ENCODE peak calls at places on chromosomes 13 and 19, in five cellular contexts. I is tibial nerve, Q is testis, L is uterus, F is thoracic aorta. S is an unnamed sample.

GRCh38 chr19:51710163-51710562 is 13.6 kb downstream of the HAS1 start:
- DNase-seq in I (no peak), Q (no peak), L (no peak), F (no peak), S (no peak)

GRCh38 chr13:64675256-64675892 is 2554.8 kb downstream of the PCDH9 start:
- DNase-seq in I (no peak), Q (no peak), L (no peak), F (no peak), S (no peak)

GRCh38 chr19:23822735-23823134 is 64.0 kb upstream of the ZNF681 start:
- DNase-seq in I (no peak), Q (no peak), L (no peak), F (no peak), S (no peak)

GRCh38 chr13:97258801-97259200 is 36.7 kb downstream of the MBNL2 start:
- DNase-seq in I (no peak), Q (no peak), L (no peak), F (no peak), S (no peak)

GRCh38 chr13:33375421-33375820 is 89.9 kb upstream of the STARD13 start:
- DNase-seq in I (no peak), Q (no peak), L (no peak), F (no peak), S (no peak)

GRCh38 chr19:55146078-55146647 is 2.8 kb downstream of the TNNT1 start:
- DNase-seq in I (no peak), Q (no peak), L (no peak), F (no peak), S (no peak)

GRCh38 chr13:81480634-81481033 is 1139.7 kb upstream of the SPRY2 start:
- DNase-seq in I (no peak), Q (no peak), L (no peak), F (no peak), S (no peak)

GRCh38 chr19:28793391-28794168 is 419.4 kb downstream of the UQCRFS1 start:
- DNase-seq in I (no peak), Q (peak; percentile 48), L (no peak), F (no peak), S (no peak)

GRCh38 chr19:1087813-1088418 is 7.3 kb downstream of the POLR2E start:
- DNase-seq in I (peak; percentile 72), Q (peak; percentile 70), L (no peak), F (no peak), S (no peak)

DNA sequence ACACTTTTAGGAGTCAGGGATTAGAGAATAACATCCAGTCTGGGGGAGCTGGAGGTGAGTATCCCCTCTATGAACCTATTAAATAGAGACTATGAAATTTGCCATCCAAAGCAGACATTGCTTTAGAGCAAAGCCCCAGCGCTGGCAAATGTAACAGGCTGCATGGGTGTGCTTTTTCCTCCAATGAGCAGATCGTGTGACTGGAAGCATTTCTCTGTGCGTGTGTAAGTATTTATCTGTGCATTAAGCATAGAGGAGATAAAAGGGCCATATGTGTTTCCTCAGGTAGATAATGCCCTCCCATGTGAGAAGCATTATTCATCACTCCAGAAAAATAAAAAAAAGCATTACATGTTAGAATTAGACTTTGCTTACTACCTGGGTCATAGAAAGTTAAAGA is 924 bp downstream of the TNFSF13B start:
- DNase-seq in I (no peak), Q (no peak), L (no peak), F (no peak), S (no peak)
- H3K27ac ChIP-seq in I (peak overlapping the region; percentile 64), Q (no peak overlapping the region), L (no peak overlapping the region), F (no peak overlapping the region), S (no peak overlapping the region)

DNA sequence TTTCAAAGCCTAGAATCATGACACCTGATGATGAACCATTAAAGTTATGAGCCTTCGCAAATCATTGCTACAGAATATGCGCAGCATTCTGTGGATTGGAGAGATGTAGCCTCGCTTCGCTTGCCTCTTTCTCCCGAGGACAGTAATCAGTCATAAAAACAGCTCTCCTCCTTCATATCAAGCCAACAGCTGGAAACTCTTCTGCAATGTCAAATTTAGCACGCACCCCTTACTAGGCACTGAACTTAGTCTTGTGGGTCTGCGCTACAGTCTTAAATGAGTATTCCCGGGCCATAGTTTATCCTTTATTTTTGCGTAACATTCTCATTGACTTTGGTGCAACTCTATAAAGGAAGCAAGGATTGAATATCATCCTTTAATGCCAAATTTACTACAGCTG is 79.5 kb downstream of the DACH1 start:
- DNase-seq in I (no peak), Q (no peak), L (no peak), F (no peak), S (no peak)
- H3K4me3 ChIP-seq in I (no peak overlapping the region), Q (no peak overlapping the region), L (no peak overlapping the region), F (no peak overlapping the region), S (no peak overlapping the region)

GRCh38 chr13:113851826-113852535 is 11.9 kb downstream of the GAS6 start:
- DNase-seq in I (no peak), Q (peak; percentile 13), L (peak; percentile 12), F (no peak), S (peak; percentile 47)
- H3K4me1 ChIP-seq in I (no peaks in the 10 kb centered on the region), Q (peaks cover 71% of the 10 kb centered on the region), L (peaks cover 21% of the 10 kb centered on the region), F (peaks cover 69% of the 10 kb centered on the region), S (peaks cover 44% of the 10 kb centered on the region)

GRCh38 chr13:42405665-42406390 is 133.9 kb downstream of the AKAP11 start:
- DNase-seq in I (no peak), Q (no peak), L (no peak), F (no peak), S (peak; percentile 57)
- H3K27ac ChIP-seq in I (no peak overlapping the region), Q (no peak overlapping the region), L (no peak overlapping the region), F (no peak overlapping the region), S (no peak overlapping the region)

DNA sequence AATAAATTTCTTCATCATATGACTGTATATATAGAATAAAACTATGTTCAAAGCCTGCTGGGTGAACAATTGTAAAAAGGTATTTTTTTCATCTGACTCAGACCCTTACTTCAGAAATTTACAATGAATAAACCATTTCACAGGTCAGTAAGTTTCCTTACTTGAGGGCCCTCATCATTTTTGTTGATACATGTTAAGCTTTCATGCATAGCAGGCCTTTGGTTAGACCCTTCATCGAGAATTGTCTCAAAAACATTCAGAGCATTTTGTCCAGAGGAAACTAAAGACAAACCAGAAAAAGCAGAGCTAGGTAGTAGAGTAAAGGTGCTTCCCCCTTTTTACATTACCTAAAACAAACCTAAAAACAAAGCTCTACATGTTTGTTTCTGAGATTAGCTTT is 46.2 kb downstream of the FNDC3A start:
- DNase-seq in I (no peak), Q (no peak), L (no peak), F (no peak), S (no peak)
- H3K4me3 ChIP-seq in I (no peak overlapping the region), Q (no peak overlapping the region), L (no peak overlapping the region), F (no peak overlapping the region), S (no peak overlapping the region)

GRCh38 chr13:77719128-77719527 is 21.6 kb downstream of the SLAIN1 start:
- DNase-seq in I (no peak), Q (no peak), L (no peak), F (no peak), S (no peak)

GRCh38 chr13:77715233-77715891 is 17.9 kb downstream of the SLAIN1 start:
- DNase-seq in I (no peak), Q (no peak), L (no peak), F (no peak), S (no peak)

GRCh38 chr13:77717508-77717907 is 20.0 kb downstream of the SLAIN1 start:
- DNase-seq in I (no peak), Q (no peak), L (no peak), F (no peak), S (no peak)

GRCh38 chr13:77714119-77714755 is 16.8 kb downstream of the SLAIN1 start:
- DNase-seq in I (no peak), Q (no peak), L (no peak), F (no peak), S (no peak)
- H3K4me1 ChIP-seq in I (no peaks in the 10 kb centered on the region), Q (no peaks in the 10 kb centered on the region), L (no peaks in the 10 kb centered on the region), F (peaks cover 4% of the 10 kb centered on the region), S (no peaks in the 10 kb centered on the region)

DNA sequence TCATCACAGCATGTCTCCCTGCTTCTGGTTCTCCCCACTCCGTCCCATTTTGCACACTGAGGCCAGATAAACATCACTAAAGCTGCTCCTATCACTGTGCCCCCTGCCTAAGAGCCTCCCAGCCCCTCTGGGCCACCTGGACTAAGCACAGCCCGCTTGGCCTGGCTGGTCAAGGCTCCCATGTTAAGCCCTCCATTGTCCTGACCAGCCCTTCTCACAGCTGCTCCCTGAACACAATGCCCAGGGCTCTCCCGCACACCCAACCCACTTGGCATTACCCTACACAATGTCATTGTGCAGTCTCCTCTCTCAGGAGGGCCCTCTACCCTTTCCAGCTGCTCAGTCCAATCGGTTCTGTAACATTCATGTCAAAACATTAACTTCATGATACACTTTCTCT is 133.4 kb downstream of the NUFIP1 start:
- DNase-seq in I (no peak), Q (no peak), L (no peak), F (no peak), S (no peak)
- H3K27ac ChIP-seq in I (no peak overlapping the region), Q (no peak overlapping the region), L (no peak overlapping the region), F (no peak overlapping the region), S (no peak overlapping the region)

GRCh38 chr19:38666662-38667448 is 19.4 kb downstream of the ACTN4 start:
- DNase-seq in I (no peak), Q (no peak), L (no peak), F (no peak), S (no peak)
- H3K4me3 ChIP-seq in I (no peak overlapping the region), Q (no peak overlapping the region), L (no peak overlapping the region), F (peak overlapping the region; percentile 30), S (no peak overlapping the region)

DNA sequence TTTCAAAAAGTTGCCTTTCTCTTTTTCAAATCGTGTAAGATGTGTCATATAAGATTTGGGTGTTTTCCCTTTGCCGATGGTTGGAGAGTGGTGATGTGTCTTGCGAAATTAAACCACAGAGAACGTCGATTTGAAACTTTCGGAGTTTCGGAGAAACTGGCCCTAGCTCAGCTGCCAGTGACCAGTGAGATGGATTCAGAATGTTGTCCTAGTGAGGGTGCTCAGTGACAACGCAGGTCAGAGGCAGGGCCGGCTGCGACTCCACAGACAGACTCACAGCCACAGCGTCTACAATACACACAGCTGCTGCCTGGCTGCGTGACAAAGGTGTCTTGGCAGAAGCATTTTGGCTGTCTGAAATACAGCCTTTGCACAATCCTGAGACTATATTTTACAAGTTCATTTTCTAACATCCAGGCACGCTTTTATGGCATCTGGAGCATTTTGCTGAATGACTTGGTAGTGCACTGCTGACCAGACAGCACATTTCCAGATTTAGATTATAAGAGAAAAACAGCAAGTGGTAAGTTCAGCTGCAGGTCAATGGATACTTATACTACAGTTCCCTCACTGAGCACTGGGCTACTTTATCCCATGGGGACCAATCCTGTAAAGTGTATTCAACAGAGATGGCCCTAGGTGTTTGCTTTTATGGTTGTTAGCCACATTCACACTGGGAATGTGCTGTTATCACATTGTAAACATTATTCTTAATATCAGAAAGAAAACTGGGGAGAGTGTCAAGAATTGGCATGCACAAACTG is 207.5 kb downstream of the KCNRG start:
- DNase-seq in I (peak; percentile 76), Q (peak; percentile 51), L (peak; percentile 73), F (peak; percentile 31), S (no peak)
- H3K4me1 ChIP-seq in I (no peaks in the 10 kb centered on the region), Q (no peaks in the 10 kb centered on the region), L (no peaks in the 10 kb centered on the region), F (peaks cover 10% of the 10 kb centered on the region), S (peaks cover 8% of the 10 kb centered on the region)

GRCh38 chr13:23796546-23796945 is 92.7 kb downstream of the MIPEP start:
- DNase-seq in I (no peak), Q (no peak), L (no peak), F (no peak), S (no peak)

GRCh38 chr13:23794267-23795161 is 94.7 kb downstream of the MIPEP start:
- DNase-seq in I (no peak), Q (no peak), L (no peak), F (no peak), S (no peak)

GRCh38 chr13:23793711-23794110 is 95.5 kb downstream of the MIPEP start:
- DNase-seq in I (no peak), Q (no peak), L (no peak), F (no peak), S (no peak)

GRCh38 chr13:23799945-23800344 is 89.3 kb downstream of the MIPEP start:
- DNase-seq in I (no peak), Q (no peak), L (no peak), F (no peak), S (no peak)

GRCh38 chr13:23797276-23797903 is 91.8 kb downstream of the MIPEP start:
- DNase-seq in I (no peak), Q (no peak), L (no peak), F (no peak), S (no peak)
- H3K27ac ChIP-seq in I (no peak overlapping the region), Q (no peak overlapping the region), L (no peak overlapping the region), F (no peak overlapping the region), S (no peak overlapping the region)

S was measured in RWPE2.